ENCODE peak calls at places on chromosomes 5 and 9, in ten cellular contexts. Z is T-helper 1 cell; Q is amniotic stem cell; A is HTR-8/SVneo; H is AML-193; I is AG08395; X is activated T-cell treated with anti-CD3 and anti-CD28 coated beads, Interleukin-2, amount 50 U/mL, for 1 hour; U is effector memory CD8-positive, alpha-beta T cell; O is CD4-positive, alpha-beta memory T cell; L is neural crest cell. W is an unnamed sample.

GRCh38 chr5:160449458-160449857 is 27.8 kb downstream of the PTTG1 start:
- DNase-seq in Z (no peak), Q (no peak), A (no peak), H (no peak), I (no peak), X (no peak), U (no peak), O (no peak), L (no peak), W (no peak)

GRCh38 chr5:151085517-151086031 is 4.7 kb upstream of the TNIP1 start:
- DNase-seq in Z (peak), Q (no peak), A (no peak), H (no peak), I (no peak), X (peak), U (no peak), O (peak), L (no peak), W (no peak)

GRCh38 chr5:96626956-96627355 is 35.2 kb upstream of the CAST start:
- DNase-seq in Z (no peak), Q (no peak), A (no peak), H (no peak), I (peak), X (no peak), U (no peak), O (no peak), L (no peak), W (peak)

GRCh38 chr9:128397831-128398230 is 22.8 kb upstream of the CERCAM start:
- DNase-seq in Z (no peak), Q (no peak), A (no peak), H (no peak), I (no peak), X (no peak), U (no peak), O (no peak), L (no peak), W (no peak)

GRCh38 chr5:151094054-151094858 is 13.4 kb upstream of the TNIP1 start:
- DNase-seq in Z (peak), Q (no peak), A (no peak), H (peak), I (no peak), X (peak), U (peak), O (peak), L (no peak), W (no peak)

GRCh38 chr5:7884491-7885273 is 15.7 kb downstream of the MTRR start:
- DNase-seq in Z (no peak), Q (no peak), A (no peak), H (no peak), I (no peak), X (no peak), U (no peak), O (no peak), L (no peak), W (no peak)

GRCh38 chr5:169421677-169422076 is 120.7 kb upstream of the SLIT3 start:
- DNase-seq in Z (no peak), Q (no peak), A (no peak), H (no peak), I (no peak), X (no peak), U (no peak), O (no peak), L (no peak), W (no peak)

GRCh38 chr9:34463098-34463900 is 4.7 kb downstream of the DNAI1 start:
- DNase-seq in Z (no peak), Q (peak), A (no peak), H (no peak), I (peak), X (no peak), U (no peak), O (no peak), L (no peak), W (no peak)

GRCh38 chr5:150596826-150597225 is 43.6 kb upstream of the SYNPO start:
- DNase-seq in Z (no peak), Q (no peak), A (no peak), H (no peak), I (no peak), X (no peak), U (no peak), O (no peak), L (no peak), W (no peak)

GRCh38 chr9:27436234-27436633 is 87.9 kb upstream of the IFNK start:
- DNase-seq in Z (no peak), Q (no peak), A (no peak), H (no peak), I (no peak), X (no peak), U (no peak), O (no peak), L (no peak), W (peak)

GRCh38 chr9:95316794-95317118 is 753 bp downstream of the FANCC start:
- DNase-seq in Z (no peak), Q (no peak), A (peak), H (peak), I (peak), X (no peak), U (no peak), O (no peak), L (peak), W (peak)

GRCh38 chr9:136928591-136928990 is 15.9 kb downstream of the FBXW5 start:
- DNase-seq in Z (no peak), Q (no peak), A (no peak), H (no peak), I (no peak), X (no peak), U (no peak), O (no peak), L (no peak), W (no peak)

GRCh38 chr9:111657051-111657450 is 4.4 kb upstream of the GNG10 start:
- DNase-seq in Z (no peak), Q (no peak), A (no peak), H (no peak), I (no peak), X (no peak), U (no peak), O (no peak), L (no peak), W (no peak)

GRCh38 chr9:128122809-128123175 is 4.7 kb downstream of the PTGES2 start:
- DNase-seq in Z (no peak), Q (no peak), A (no peak), H (no peak), I (no peak), X (no peak), U (no peak), O (no peak), L (no peak), W (no peak)

GRCh38 chr5:92309336-92309991 is 926.3 kb upstream of the ARRDC3 start:
- DNase-seq in Z (no peak), Q (peak), A (peak), H (no peak), I (peak), X (no peak), U (no peak), O (no peak), L (no peak), W (peak)

GRCh38 chr9:134781895-134782294 is 98.7 kb upstream of the FCN2 start:
- DNase-seq in Z (no peak), Q (no peak), A (no peak), H (no peak), I (no peak), X (no peak), U (no peak), O (no peak), L (no peak), W (no peak)

GRCh38 chr5:112419596-112420110 is 576 bp upstream of the EPB41L4A start:
- DNase-seq in Z (no peak), Q (no peak), A (peak), H (no peak), I (no peak), X (no peak), U (no peak), O (no peak), L (peak), W (no peak)

GRCh38 chr9:33159058-33159759 is 7.9 kb downstream of the B4GALT1 start:
- DNase-seq in Z (no peak), Q (no peak), A (no peak), H (peak), I (no peak), X (no peak), U (peak), O (peak), L (no peak), W (no peak)

GRCh38 chr9:135615666-135616620 is 23.4 kb downstream of the GLT6D1 start:
- DNase-seq in Z (no peak), Q (no peak), A (no peak), H (no peak), I (no peak), X (no peak), U (no peak), O (no peak), L (no peak), W (no peak)

GRCh38 chr5:65126192-65126591 is 355.5 kb downstream of the ADAMTS6 start:
- DNase-seq in Z (no peak), Q (no peak), A (no peak), H (no peak), I (peak), X (no peak), U (no peak), O (no peak), L (no peak), W (no peak)

GRCh38 chr5:88674262-88675158 is 208.5 kb downstream of the MEF2C start:
- DNase-seq in Z (no peak), Q (no peak), A (no peak), H (no peak), I (no peak), X (no peak), U (no peak), O (no peak), L (no peak), W (no peak)

GRCh38 chr9:20479419-20480155 is 142.7 kb downstream of the MLLT3 start:
- DNase-seq in Z (no peak), Q (no peak), A (no peak), H (peak), I (no peak), X (no peak), U (no peak), O (no peak), L (no peak), W (no peak)

GRCh38 chr5:1217596-1218206 is 7.5 kb upstream of the SLC6A18 start:
- DNase-seq in Z (no peak), Q (no peak), A (no peak), H (no peak), I (no peak), X (no peak), U (no peak), O (no peak), L (no peak), W (no peak)

GRCh38 chr5:146426853-146427618 is 20.1 kb upstream of the TCERG1 start:
- DNase-seq in Z (no peak), Q (no peak), A (peak), H (peak), I (peak), X (no peak), U (no peak), O (peak), L (no peak), W (peak)

GRCh38 chr5:111158105-111158744 is 66.0 kb upstream of the CAMK4 start:
- DNase-seq in Z (peak), Q (peak), A (peak), H (peak), I (peak), X (peak), U (peak), O (peak), L (peak), W (peak)

GRCh38 chr5:54944364-54944763 is 41.0 kb downstream of the ESM1 start:
- DNase-seq in Z (peak), Q (no peak), A (peak), H (peak), I (peak), X (peak), U (peak), O (peak), L (no peak), W (no peak)

GRCh38 chr5:73312146-73312871 is 136.3 kb downstream of the FOXD1 start:
- DNase-seq in Z (no peak), Q (no peak), A (no peak), H (no peak), I (peak), X (no peak), U (peak), O (peak), L (no peak), W (no peak)

GRCh38 chr5:2995035-2995434 is 243.6 kb upstream of the IRX2 start:
- DNase-seq in Z (no peak), Q (no peak), A (no peak), H (no peak), I (no peak), X (no peak), U (no peak), O (no peak), L (no peak), W (no peak)

GRCh38 chr5:64165500-64166200 is at the start of gene RNF180:
- DNase-seq in Z (no peak), Q (no peak), A (peak), H (no peak), I (peak), X (no peak), U (no peak), O (no peak), L (peak), W (no peak)

GRCh38 chr5:143513720-143514119 is 110.2 kb upstream of the NR3C1 start:
- DNase-seq in Z (no peak), Q (no peak), A (no peak), H (no peak), I (no peak), X (no peak), U (no peak), O (no peak), L (no peak), W (no peak)

GRCh38 chr9:135503371-135504261 is 3.1 kb downstream of the MRPS2 start:
- DNase-seq in Z (no peak), Q (no peak), A (no peak), H (no peak), I (no peak), X (no peak), U (no peak), O (no peak), L (no peak), W (no peak)